ENCODE peak calls at places on chromosomes 11 and 22, in four cellular contexts. E is WTC11, M is MCF 10A, Q is GM23338. D is an unnamed sample.

GRCh38 chr22:44724859-44725258 is 22.9 kb downstream of the PRR5 start:
- DNase-seq in E (no peak), M (no peak), Q (no peak), D (no peak)

GRCh38 chr11:69393178-69393832 is 88.2 kb upstream of the LINC01488 start:
- DNase-seq in M (no peak), Q (no peak), E (no peak), D (no peak)

GRCh38 chr22:44326549-44326881 is 13.8 kb upstream of the SHISAL1 start:
- DNase-seq in Q (no peak), M (no peak), E (no peak), D (no peak)

GRCh38 chr11:536841-537621 is at the start of gene LRRC56:
- DNase-seq in Q (peak), M (peak), E (peak), D (peak)

GRCh38 chr11:27699926-27700350 is 317 bp downstream of the BDNF start:
- DNase-seq in E (no peak), M (no peak), Q (peak), D (no peak)

GRCh38 chr22:23827351-23827995 is 11.3 kb downstream of the DERL3 start:
- DNase-seq in E (no peak), Q (no peak), M (no peak), D (no peak)

GRCh38 chr22:44437493-44438015 is 60.5 kb downstream of the RTL6 start:
- DNase-seq in Q (no peak), E (no peak), M (peak), D (no peak)

GRCh38 chr11:61918251-61919112 is 1.1 kb upstream of the RAB3IL1 start:
- DNase-seq in Q (no peak), M (no peak), E (no peak), D (peak)

GRCh38 chr22:44755000-44755399 is 2.6 kb downstream of the ARHGAP8 start:
- DNase-seq in E (no peak), Q (no peak), M (no peak), D (no peak)

GRCh38 chr11:65102142-65103095 is 6.4 kb downstream of the VPS51 start:
- DNase-seq in M (no peak), E (no peak), Q (no peak), D (no peak)

GRCh38 chr11:117885777-117886176 is 9.3 kb upstream of the FXYD6 start:
- DNase-seq in E (no peak), M (no peak), Q (no peak), D (peak)

GRCh38 chr11:106706355-106706754 is 311.9 kb downstream of the GUCY1A2 start:
- DNase-seq in Q (no peak), M (peak), E (no peak), D (no peak)

GRCh38 chr11:1197431-1197885 is 25.4 kb upstream of the MUC5B start:
- DNase-seq in M (no peak), Q (no peak), E (peak), D (no peak)

GRCh38 chr11:131025020-131025419 is 108.7 kb upstream of the SNX19 start:
- DNase-seq in M (peak), Q (peak), E (peak), D (no peak)

GRCh38 chr22:16563555-16564520 is 28.8 kb downstream of the CCT8L2 start:
- DNase-seq in E (no peak), Q (no peak), M (no peak), D (no peak)

GRCh38 chr11:2791139-2791520 is 91.3 kb upstream of the KCNQ1OT1 start:
- DNase-seq in M (no peak), E (peak), Q (no peak), D (peak)

GRCh38 chr11:18836415-18836814 is 44.8 kb upstream of the PTPN5 start:
- DNase-seq in M (peak), Q (no peak), E (peak), D (no peak)

GRCh38 chr11:9132203-9132878 is 40.9 kb upstream of the SCUBE2 start:
- DNase-seq in M (no peak), E (no peak), Q (no peak), D (no peak)

GRCh38 chr22:50700387-50701075 is 27.9 kb downstream of the SHANK3 start:
- DNase-seq in Q (no peak), E (peak), M (no peak), D (no peak)

GRCh38 chr11:87878373-87878779 is 296.9 kb downstream of the RAB38 start:
- DNase-seq in M (peak), E (no peak), Q (peak), D (no peak)

GRCh38 chr11:71251761-71252433 is 480 bp downstream of the SHANK2 start:
- DNase-seq in Q (peak), M (no peak), E (peak), D (no peak)
- TF ChIP-seq CTCF in Q (peak), M (peak), E (peak), D (peak)

GRCh38 chr22:20847318-20847822 is 11.2 kb downstream of the PI4KA start:
- DNase-seq in M (no peak), Q (no peak), E (no peak), D (no peak)
- TF ChIP-seq CTCF in M (no peak), Q (no peak), E (no peak), D (no peak)

DNA sequence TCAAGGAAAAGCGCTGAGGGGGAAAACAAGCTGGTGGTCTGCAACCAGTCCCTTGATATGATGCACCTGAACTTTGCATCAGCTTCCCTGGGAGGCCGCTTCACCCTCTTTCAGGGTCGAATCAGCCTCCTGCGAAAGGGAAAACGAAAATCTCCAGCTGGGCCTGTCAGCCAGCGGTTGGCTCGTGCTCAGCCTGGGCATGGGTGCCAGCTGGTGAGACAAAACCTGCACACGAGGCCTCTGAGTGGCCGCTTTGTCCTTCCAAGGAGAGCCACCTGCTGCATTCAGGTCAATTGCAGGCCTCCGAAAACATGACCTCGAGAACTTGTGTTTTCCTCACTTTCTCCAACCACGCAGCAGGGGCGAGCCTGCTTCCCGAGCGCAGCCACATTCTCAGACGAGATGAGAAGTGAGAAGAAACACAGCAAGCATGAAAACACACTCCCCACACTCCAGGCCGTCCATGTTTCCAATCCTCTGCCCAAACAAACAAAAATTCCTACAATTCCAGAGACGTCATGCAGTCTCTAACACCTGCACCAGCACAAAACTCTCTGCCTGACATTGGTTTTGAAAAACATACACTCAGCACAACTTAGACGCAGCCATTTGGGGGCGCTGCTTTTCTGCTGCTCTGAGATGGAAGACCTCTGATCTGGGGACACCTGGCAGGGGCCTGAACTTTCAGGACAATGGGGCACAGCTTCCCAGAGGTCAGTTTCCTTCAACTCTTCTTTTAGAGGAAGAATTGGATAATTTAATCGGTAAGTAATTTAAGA is 77.1 kb downstream of the DHCR7 start:
- DNase-seq in Q (peak), M (no peak), E (peak), D (no peak)
- TF ChIP-seq CTCF in Q (peak), M (no peak), E (no peak), D (no peak)

GRCh38 chr22:22712666-22713365 is 68.4 kb downstream of the GGTLC2 start:
- DNase-seq in M (no peak), Q (no peak), E (no peak), D (no peak)

GRCh38 chr22:22712092-22712658 is 67.8 kb downstream of the GGTLC2 start:
- DNase-seq in Q (no peak), M (no peak), E (no peak), D (no peak)

GRCh38 chr22:22710719-22711531 is 66.5 kb downstream of the GGTLC2 start:
- DNase-seq in Q (peak), E (peak), M (peak), D (peak)

GRCh38 chr22:22711532-22711913 is 67.1 kb downstream of the GGTLC2 start:
- DNase-seq in E (no peak), M (no peak), Q (no peak), D (no peak)

DNA sequence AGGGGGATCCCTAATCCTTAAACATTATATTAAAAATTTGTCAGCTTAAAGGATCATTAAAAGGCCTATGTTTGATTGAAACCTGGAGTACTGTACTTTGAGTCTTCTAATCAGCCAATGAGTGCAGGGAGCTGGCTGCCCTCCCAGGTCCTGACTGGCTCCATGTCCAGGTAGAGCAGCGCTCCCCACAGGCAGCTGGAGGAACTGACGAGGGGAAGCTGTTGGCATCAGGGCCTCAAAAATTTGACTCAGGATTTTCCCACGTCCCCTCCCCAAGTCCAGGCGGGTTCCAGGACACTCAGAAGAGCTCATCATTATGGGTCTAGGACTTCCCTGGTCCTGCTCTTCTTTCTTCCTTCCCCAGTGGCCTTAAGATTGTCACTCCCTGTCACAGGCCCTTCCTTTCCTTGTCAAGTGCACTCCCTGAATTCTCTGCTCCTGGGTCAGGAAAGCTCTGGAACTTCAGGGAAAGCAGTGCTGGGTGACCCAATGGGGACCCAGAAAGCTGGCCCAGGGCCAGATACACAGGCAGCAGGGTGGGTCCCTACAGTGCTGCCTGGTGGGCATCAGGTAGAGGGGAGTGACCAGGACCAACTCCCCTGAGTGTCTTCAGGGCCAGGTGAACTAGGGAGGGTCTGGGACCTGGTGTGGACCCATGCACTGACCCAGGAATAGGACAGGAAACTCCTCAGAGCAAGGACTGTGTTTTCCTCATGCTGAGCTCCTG is 65.5 kb downstream of the GGTLC2 start:
- DNase-seq in Q (peak), E (peak), M (peak), D (no peak)
- TF ChIP-seq CTCF in Q (peak), E (peak), M (peak), D (no peak)

GRCh38 chr11:12975149-12975548 is 34.0 kb upstream of the RASSF10 start:
- DNase-seq in Q (no peak), E (no peak), M (no peak), D (no peak)

GRCh38 chr11:12968836-12969235 is 40.3 kb upstream of the RASSF10 start:
- DNase-seq in M (no peak), E (no peak), Q (no peak), D (no peak)

GRCh38 chr11:12971955-12972354 is 37.2 kb upstream of the RASSF10 start:
- DNase-seq in E (no peak), M (no peak), Q (no peak), D (no peak)

GRCh38 chr11:12968101-12968500 is 41.0 kb upstream of the RASSF10 start:
- DNase-seq in Q (no peak), M (no peak), E (no peak), D (no peak)

DNA sequence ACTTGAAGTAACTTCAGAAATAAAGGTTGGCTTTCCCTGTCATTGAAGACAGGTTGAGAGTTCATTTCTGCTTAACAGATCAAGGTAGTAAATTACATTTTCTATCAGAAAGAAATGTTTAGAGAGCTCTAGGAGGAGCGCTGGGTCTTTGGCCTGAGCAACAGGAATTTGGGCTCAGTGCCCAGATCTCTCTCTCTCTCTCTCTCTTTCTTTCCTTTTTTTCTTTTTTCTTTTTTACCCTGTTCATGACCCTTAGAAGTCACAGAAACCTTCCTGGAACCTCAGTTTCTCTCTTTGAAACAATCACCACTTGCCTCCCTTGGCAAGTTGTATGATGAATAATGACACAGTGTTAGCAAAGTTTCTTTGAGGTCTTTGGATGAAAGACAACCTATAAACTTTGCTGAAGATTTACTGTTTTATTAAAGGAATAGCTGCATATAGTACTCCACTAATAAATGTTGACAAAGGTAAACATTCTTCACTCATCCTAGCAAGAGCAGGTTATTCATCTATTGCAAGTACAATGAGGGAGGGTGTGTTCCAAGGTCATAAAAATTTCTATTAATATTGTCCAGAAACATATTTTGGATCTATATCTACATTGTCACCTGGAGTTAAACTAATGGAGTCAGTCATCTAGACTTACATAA is 35.5 kb upstream of the RASSF10 start:
- DNase-seq in M (no peak), Q (no peak), E (no peak), D (no peak)
- TF ChIP-seq CTCF in M (no peak), Q (no peak), E (no peak), D (no peak)

DNA sequence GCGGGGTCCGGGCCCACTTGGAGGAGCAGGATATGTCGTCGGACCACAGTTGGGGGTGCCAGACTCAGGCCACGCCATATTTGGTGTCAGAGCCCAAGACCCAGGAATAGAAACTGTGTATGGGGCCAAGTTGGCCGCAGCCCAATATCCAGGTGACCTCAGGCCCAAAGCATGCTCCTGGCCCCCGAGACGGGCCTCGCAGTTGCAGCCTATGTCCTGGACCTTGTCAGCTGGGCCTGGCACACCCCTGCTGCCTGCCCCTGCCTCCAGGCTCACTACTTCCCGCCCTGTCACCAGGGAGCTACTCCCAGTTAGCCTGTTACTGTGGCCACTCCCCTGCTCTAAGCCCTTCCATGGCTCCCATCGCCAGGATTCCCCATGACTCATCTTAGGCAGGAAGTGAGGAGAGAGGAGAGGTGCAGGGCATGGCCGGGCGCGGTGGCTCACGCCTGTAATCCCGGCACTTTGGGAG is 23.1 kb downstream of the A4GALT start:
- DNase-seq in Q (no peak), M (peak), E (no peak), D (no peak)
- TF ChIP-seq CTCF in Q (no peak), M (no peak), E (no peak), D (no peak)

DNA sequence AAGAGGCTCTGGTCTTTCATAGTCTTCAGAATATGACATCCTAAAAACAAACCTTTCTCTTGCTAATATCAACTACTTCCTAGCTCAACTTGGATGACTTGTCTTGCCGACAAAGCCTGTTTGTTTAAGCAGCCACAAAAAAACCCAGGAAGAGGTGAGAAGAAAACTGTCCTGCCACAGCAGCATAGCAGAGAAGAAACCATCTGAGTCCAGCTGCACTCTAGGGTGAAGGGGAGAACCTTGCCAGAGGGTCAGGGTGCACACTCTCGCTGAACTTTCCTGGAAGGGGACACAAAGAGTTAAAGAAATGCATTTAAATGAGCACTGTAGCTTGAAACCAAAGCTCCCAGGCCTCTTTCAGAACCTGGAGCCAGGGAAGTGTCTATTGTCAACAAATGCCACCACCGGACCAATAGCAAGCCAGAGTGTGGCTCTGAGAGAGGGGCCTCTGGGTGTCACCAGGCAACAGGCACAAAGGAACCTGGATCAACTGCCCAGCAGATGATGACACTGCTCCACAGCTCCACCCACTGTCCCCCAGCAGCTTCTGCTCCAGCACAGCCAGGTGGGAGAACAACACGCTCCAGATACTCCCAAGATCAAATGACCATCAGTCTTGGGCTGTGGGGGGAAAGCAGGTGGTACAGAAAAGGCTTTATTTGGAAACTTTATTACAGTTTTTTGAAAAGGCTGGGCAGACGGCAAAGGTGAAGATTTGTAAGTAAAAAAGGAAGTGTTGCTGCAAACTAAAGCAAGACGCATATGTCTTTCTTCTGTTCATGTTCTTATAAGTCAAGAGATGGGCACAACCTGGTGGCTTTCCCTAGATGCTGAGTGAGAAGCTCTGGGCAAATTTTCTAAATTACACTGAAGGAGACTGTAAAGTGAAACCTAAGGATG is 105.7 kb downstream of the RASSF10 start:
- DNase-seq in E (peak), M (no peak), Q (peak), D (no peak)
- TF ChIP-seq CTCF in E (no peak), M (no peak), Q (peak), D (no peak)

D was measured in mesothelial cell of epicardium.